ENCODE peak calls at places on chromosome 18, in five cellular contexts. N, X, B, D and E are unnamed samples.

GRCh38 chr18:8468911-8469310 is 140.3 kb upstream of the RAB12 start:
- DNase-seq in N (no peak), X (no peak), B (no peak), D (no peak), E (no peak)

GRCh38 chr18:37631422-37631821 is 65.8 kb upstream of the CELF4 start:
- DNase-seq in N (no peak), X (no peak), B (no peak), D (no peak), E (no peak)

GRCh38 chr18:67211646-67212045 is 304.9 kb downstream of the DSEL start:
- DNase-seq in N (no peak), X (peak; percentile 31), B (no peak), D (no peak), E (no peak)

GRCh38 chr18:34978953-34979608 is 62.1 kb upstream of the MAPRE2 start:
- DNase-seq in N (peak; percentile 87), X (peak; percentile 52), B (peak; percentile 47), D (peak; percentile 78), E (peak; percentile 77)

GRCh38 chr18:3458952-3459853 is 9.2 kb downstream of the TGIF1 start:
- DNase-seq in N (peak; percentile 88), X (no peak), B (no peak), D (no peak), E (no peak)

GRCh38 chr18:74139888-74140287 is 7.7 kb downstream of the FBXO15 start:
- DNase-seq in N (no peak), X (no peak), B (no peak), D (no peak), E (no peak)

GRCh38 chr18:9849407-9849961 is 36.3 kb upstream of the TXNDC2 start:
- DNase-seq in N (no peak), X (no peak), B (peak; percentile 10), D (peak; percentile 82), E (no peak)

GRCh38 chr18:35337256-35337655 is 7.0 kb downstream of the ZNF24 start:
- DNase-seq in N (no peak), X (no peak), B (no peak), D (no peak), E (no peak)

GRCh38 chr18:46290440-46291020 is 186.3 kb downstream of the HAUS1 start:
- DNase-seq in N (no peak), X (no peak), B (no peak), D (no peak), E (no peak)

GRCh38 chr18:61825386-61825785 is 67.4 kb downstream of the RNF152 start:
- DNase-seq in N (no peak), X (no peak), B (no peak), D (no peak), E (no peak)

GRCh38 chr18:39749154-39749553 is 2183.6 kb upstream of the CELF4 start:
- DNase-seq in N (no peak), X (no peak), B (no peak), D (no peak), E (no peak)

GRCh38 chr18:59005266-59005665 is 134.4 kb upstream of the SEC11C start:
- DNase-seq in N (peak; percentile 87), X (peak; percentile 42), B (no peak), D (no peak), E (no peak)

GRCh38 chr18:55573386-55573785 is 14.6 kb downstream of the TCF4 start:
- DNase-seq in N (no peak), X (no peak), B (peak; percentile 9), D (no peak), E (no peak)

GRCh38 chr18:21682276-21683051 is 22.1 kb downstream of the ABHD3 start:
- DNase-seq in N (no peak), X (no peak), B (peak; percentile 68), D (no peak), E (no peak)

GRCh38 chr18:74395630-74396251 is 61.4 kb downstream of the DIPK1C start:
- DNase-seq in N (no peak), X (no peak), B (no peak), D (no peak), E (no peak)

GRCh38 chr18:33560686-33561370 is 17.2 kb upstream of the ASXL3 start:
- DNase-seq in N (peak; percentile 33), X (peak; percentile 53), B (peak; percentile 16), D (no peak), E (no peak)

GRCh38 chr18:48927286-48928080 is 23.3 kb downstream of the SMAD7 start:
- DNase-seq in N (no peak), X (no peak), B (no peak), D (no peak), E (no peak)

GRCh38 chr18:58069721-58070292 is 25.8 kb downstream of the NEDD4L start:
- DNase-seq in N (no peak), X (no peak), B (peak; percentile 61), D (no peak), E (no peak)

GRCh38 chr18:25298853-25299274 is 53.1 kb downstream of the ZNF521 start:
- DNase-seq in N (no peak), X (no peak), B (no peak), D (no peak), E (no peak)

GRCh38 chr18:8882632-8883408 is 177.5 kb downstream of the MTCL1 start:
- DNase-seq in N (peak; percentile 51), X (no peak), B (peak; percentile 25), D (no peak), E (no peak)

GRCh38 chr18:11962586-11962985 is 18.7 kb upstream of the IMPA2 start:
- DNase-seq in N (no peak), X (no peak), B (no peak), D (no peak), E (no peak)

GRCh38 chr18:39274535-39274934 is 1708.9 kb upstream of the CELF4 start:
- DNase-seq in N (no peak), X (no peak), B (no peak), D (no peak), E (no peak)

GRCh38 chr18:8359076-8359475 is 250.2 kb upstream of the RAB12 start:
- DNase-seq in N (no peak), X (no peak), B (no peak), D (no peak), E (no peak)

GRCh38 chr18:33583901-33584300 is 5.9 kb downstream of the ASXL3 start:
- DNase-seq in N (no peak), X (no peak), B (no peak), D (no peak), E (no peak)

GRCh38 chr18:71322201-71322600 is 1033.4 kb downstream of the SOCS6 start:
- DNase-seq in N (no peak), X (no peak), B (no peak), D (no peak), E (no peak)

GRCh38 chr18:2988041-2988794 is 24.7 kb downstream of the LPIN2 start:
- DNase-seq in N (no peak), X (no peak), B (no peak), D (no peak), E (no peak)

GRCh38 chr18:48657446-48658120 is 118.8 kb downstream of the CTIF start:
- DNase-seq in N (no peak), X (no peak), B (peak; percentile 20), D (peak; percentile 42), E (no peak)

GRCh38 chr18:46755315-46756171 is 1.3 kb downstream of the ST8SIA5 start:
- DNase-seq in N (no peak), X (no peak), B (peak; percentile 23), D (no peak), E (no peak)

GRCh38 chr18:950026-950631 is 45.5 kb downstream of the ADCYAP1 start:
- DNase-seq in N (no peak), X (no peak), B (no peak), D (no peak), E (no peak)

GRCh38 chr18:66795011-66795410 is 191.1 kb upstream of the CDH19 start:
- DNase-seq in N (no peak), X (no peak), B (no peak), D (no peak), E (no peak)

GRCh38 chr18:887716-888115 is 17.0 kb upstream of the ADCYAP1 start:
- DNase-seq in N (no peak), X (no peak), B (no peak), D (no peak), E (no peak)

GRCh38 chr18:9653390-9653789 is 39.0 kb upstream of the PPP4R1 start:
- DNase-seq in N (no peak), X (no peak), B (no peak), D (peak; percentile 73), E (no peak)

GRCh38 chr18:62988467-62988866 is 273.1 kb downstream of the PHLPP1 start:
- DNase-seq in N (no peak), X (no peak), B (no peak), D (no peak), E (no peak)
- H3K4me3 ChIP-seq in N (no peak overlapping the region), X (no peak overlapping the region), B (no peak overlapping the region), D (peak overlapping the region; percentile 10), E (no peak overlapping the region)

DNA sequence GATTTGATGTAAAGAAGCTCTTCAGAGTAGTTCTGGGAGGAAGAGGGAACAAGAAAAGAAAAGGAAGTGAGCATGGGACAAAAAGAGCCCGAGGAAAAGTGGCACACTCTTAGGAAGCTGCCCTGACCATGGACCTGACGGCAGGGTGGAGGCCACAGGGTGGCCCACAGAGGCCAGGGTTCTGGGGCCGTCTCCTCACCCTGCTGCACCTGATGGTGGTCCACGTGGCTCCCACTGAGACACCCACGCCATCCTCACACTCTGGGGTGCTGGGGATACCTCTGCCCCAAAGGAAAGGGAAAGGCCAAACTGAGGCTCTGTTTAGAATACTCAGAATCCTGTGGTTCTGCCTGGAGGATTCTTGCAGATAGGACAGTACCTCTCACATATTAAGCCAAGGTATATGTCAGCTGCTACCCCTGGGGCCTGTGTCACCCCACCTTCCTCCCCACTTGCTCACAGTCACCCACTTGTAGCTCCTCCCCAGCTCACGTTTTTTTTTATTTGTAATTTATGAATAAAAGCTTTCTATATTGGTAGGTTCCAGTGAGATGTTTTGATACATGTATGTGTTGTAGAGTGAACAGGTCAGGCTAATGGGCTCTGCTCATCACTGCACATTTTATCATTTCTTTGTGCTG is 171.1 kb downstream of the LDLRAD4 start:
- DNase-seq in N (no peak), X (no peak), B (no peak), D (peak; percentile 45), E (no peak)
- H3K4me1 ChIP-seq in N (no peaks in the 10 kb centered on the region), X (peaks cover under 1% of the 10 kb centered on the region), B (no peaks in the 10 kb centered on the region), D (peaks cover 31% of the 10 kb centered on the region), E (no peaks in the 10 kb centered on the region)

GRCh38 chr18:69874058-69874457 is 73.6 kb downstream of the CD226 start:
- DNase-seq in N (no peak), X (no peak), B (no peak), D (no peak), E (no peak)

GRCh38 chr18:69878534-69878933 is 69.1 kb downstream of the CD226 start:
- DNase-seq in N (no peak), X (no peak), B (no peak), D (no peak), E (no peak)

GRCh38 chr18:69876490-69876889 is 71.2 kb downstream of the CD226 start:
- DNase-seq in N (no peak), X (no peak), B (no peak), D (no peak), E (no peak)

DNA sequence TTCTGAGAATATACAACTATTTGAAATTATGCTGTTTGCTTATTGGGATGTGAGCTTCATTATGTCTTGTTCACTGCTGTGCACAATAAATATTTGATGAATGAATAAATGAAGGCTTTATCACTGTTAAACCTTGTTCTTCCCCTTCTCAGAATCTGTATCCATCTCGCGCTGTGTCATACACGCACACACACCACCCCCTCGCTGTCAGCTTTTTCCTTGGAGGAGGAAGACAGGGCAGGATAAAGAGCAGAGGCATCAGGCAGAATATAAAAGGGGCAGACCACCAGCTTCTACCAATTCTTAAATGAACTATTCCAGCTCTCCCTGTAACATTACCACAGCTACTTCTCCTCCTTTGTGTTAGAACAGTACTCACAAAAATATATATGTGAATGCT is 75.0 kb downstream of the CD226 start:
- DNase-seq in N (no peak), X (no peak), B (no peak), D (no peak), E (no peak)
- H3K4me3 ChIP-seq in N (no peak overlapping the region), X (no peak overlapping the region), B (no peak overlapping the region), D (no peak overlapping the region), E (no peak overlapping the region)

GRCh38 chr18:28793911-28794310 is 617.0 kb upstream of the CDH2 start:
- DNase-seq in N (no peak), X (no peak), B (no peak), D (no peak), E (no peak)
- H3K4me1 ChIP-seq in N (peaks cover 7% of the 10 kb centered on the region), X (no peaks in the 10 kb centered on the region), B (peaks cover 20% of the 10 kb centered on the region), D (no peaks in the 10 kb centered on the region), E (peaks cover 46% of the 10 kb centered on the region)